ENCODE peak calls at places on chromosomes 11 and 22, in eight cellular contexts. Q, A, I, W, X, R, B and U are unnamed samples. For H3K36me3, the result is how much of the 10 kb centered on the place peaks cover.

GRCh38 chr22:29689872-29690213 is 30.0 kb upstream of the CABP7 start:
- DNase-seq in A (peak), X (peak), B (peak), R (no peak), I (peak), Q (no peak), W (peak), U (no peak)

GRCh38 chr11:102138223-102138622 is 28.0 kb downstream of the YAP1 start:
- DNase-seq in I (no peak), A (no peak), X (no peak), W (no peak), Q (no peak), B (no peak), R (no peak), U (no peak)

GRCh38 chr22:31926969-31927368 is 17.4 kb upstream of the YWHAH start:
- DNase-seq in I (no peak), Q (no peak), R (peak), B (no peak), W (no peak), A (no peak), X (peak), U (no peak)

GRCh38 chr11:34907934-34908593 is 8.1 kb downstream of the APIP start:
- DNase-seq in Q (no peak), B (no peak), X (no peak), A (no peak), R (no peak), I (no peak), W (no peak), U (no peak)

GRCh38 chr22:36563444-36563843 is 34.5 kb upstream of the EIF3D start:
- DNase-seq in W (no peak), A (no peak), X (no peak), R (no peak), I (no peak), Q (no peak), B (no peak), U (no peak)

GRCh38 chr11:120536091-120536796 is 24.7 kb downstream of the GRIK4 start:
- DNase-seq in R (no peak), B (no peak), A (no peak), I (no peak), X (no peak), Q (no peak), W (no peak), U (no peak)

GRCh38 chr22:20438066-20438677 is 547 bp upstream of the SCARF2 start:
- DNase-seq in B (peak), W (no peak), X (peak), I (no peak), A (no peak), Q (no peak), R (peak), U (no peak)

GRCh38 chr11:44110231-44110679 is 14.8 kb downstream of the EXT2 start:
- DNase-seq in I (peak), X (peak), W (peak), R (no peak), B (peak), A (peak), Q (no peak), U (no peak)

GRCh38 chr11:12182650-12183511 is 72.5 kb downstream of the MICAL2 start:
- DNase-seq in Q (no peak), A (no peak), I (no peak), B (peak), W (peak), R (peak), X (no peak), U (no peak)

GRCh38 chr11:67504950-67505561 is at the start of gene PITPNM1:
- DNase-seq in I (peak), A (peak), Q (peak), B (peak), R (peak), X (peak), W (peak), U (no peak)

GRCh38 chr11:78244546-78245315 is 56.0 kb downstream of the USP35 start:
- DNase-seq in R (no peak), A (no peak), B (no peak), I (no peak), Q (no peak), X (no peak), W (no peak), U (no peak)

GRCh38 chr11:87832216-87832615 is 343.0 kb downstream of the RAB38 start:
- DNase-seq in B (no peak), A (no peak), R (no peak), W (no peak), I (no peak), X (no peak), Q (no peak), U (no peak)

GRCh38 chr11:44575288-44575672 is 9.8 kb downstream of the CD82 start:
- DNase-seq in R (peak), I (no peak), X (no peak), Q (no peak), B (no peak), A (no peak), W (no peak), U (no peak)

GRCh38 chr11:94423467-94423866 is 22.2 kb upstream of the GPR83 start:
- DNase-seq in X (no peak), A (no peak), W (no peak), B (peak), R (peak), I (no peak), Q (no peak), U (no peak)
- H3K36me3 ChIP-seq in X (under half), A (under half), W (under half), B (under half), R (under half), I (under half), Q (under half), U (under half)

GRCh38 chr11:85961930-85962363 is 106.8 kb downstream of the CCDC83 start:
- DNase-seq in W (no peak), R (no peak), X (no peak), B (no peak), Q (no peak), I (no peak), A (no peak), U (no peak)
- H3K36me3 ChIP-seq in W (half or more), R (under half), X (under half), B (under half), Q (half or more), I (under half), A (half or more), U (under half)

DNA sequence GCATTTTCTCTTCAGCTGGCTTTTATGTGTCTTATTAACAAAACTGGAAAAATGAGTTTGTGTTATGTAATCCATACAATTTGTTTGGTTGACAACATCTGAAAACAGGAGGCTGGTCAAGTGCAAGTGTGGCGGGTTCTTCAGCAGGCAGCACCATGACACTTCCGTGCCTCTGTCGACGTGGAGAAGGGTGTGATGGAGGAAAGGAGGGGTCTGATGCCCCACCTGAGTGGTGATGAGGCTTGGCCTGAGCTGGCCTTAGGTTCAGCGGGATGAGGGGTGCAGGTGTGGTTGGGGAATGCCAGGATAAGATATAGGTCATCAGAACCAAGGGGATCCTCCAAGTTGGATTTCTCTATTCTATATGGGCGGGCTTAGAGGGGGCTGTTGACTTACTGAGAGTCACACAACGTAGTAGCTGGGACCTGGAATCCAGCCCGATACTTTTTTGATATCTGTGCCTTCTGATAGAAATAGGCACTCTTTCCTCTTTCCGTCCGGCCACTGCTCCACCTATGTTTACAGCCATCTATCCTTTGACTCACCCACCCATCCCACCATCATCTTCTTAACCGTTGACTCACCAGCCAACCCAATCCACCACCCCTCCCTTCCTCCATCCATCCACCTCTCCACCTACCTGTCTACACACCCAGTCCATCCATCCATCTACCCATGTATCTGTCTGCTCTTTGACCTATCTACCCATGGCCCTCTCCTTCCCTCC is 29.0 kb downstream of the SHANK3 start:
- DNase-seq in W (no peak), R (peak), A (no peak), I (no peak), B (no peak), X (no peak), Q (no peak), U (no peak)
- H3K36me3 ChIP-seq in W (under half), R (under half), A (under half), I (under half), B (under half), X (under half), Q (under half), U (under half)

GRCh38 chr11:73866586-73866996 is 10.1 kb downstream of the COA4 start:
- DNase-seq in W (no peak), R (no peak), I (peak), X (no peak), B (no peak), Q (peak), A (no peak), U (no peak)
- H3K36me3 ChIP-seq in W (half or more), R (under half), I (under half), X (under half), B (under half), Q (under half), A (under half), U (under half)

GRCh38 chr11:47778878-47779483 is 11.8 kb upstream of the FNBP4 start:
- DNase-seq in I (no peak), A (no peak), B (no peak), X (no peak), R (no peak), W (no peak), Q (no peak), U (no peak)
- H3K36me3 ChIP-seq in I (half or more), A (half or more), B (half or more), X (half or more), R (under half), W (half or more), Q (under half), U (under half)

GRCh38 chr11:130909650-130910049 is 6.6 kb downstream of the SNX19 start:
- DNase-seq in R (no peak), B (no peak), W (no peak), A (no peak), Q (no peak), I (no peak), X (no peak), U (no peak)
- H3K36me3 ChIP-seq in R (under half), B (half or more), W (half or more), A (half or more), Q (half or more), I (under half), X (under half), U (under half)

GRCh38 chr11:76542436-76542835 is 97.6 kb downstream of the EMSY start:
- DNase-seq in X (no peak), I (no peak), B (no peak), W (no peak), Q (no peak), R (no peak), A (no peak), U (no peak)

DNA sequence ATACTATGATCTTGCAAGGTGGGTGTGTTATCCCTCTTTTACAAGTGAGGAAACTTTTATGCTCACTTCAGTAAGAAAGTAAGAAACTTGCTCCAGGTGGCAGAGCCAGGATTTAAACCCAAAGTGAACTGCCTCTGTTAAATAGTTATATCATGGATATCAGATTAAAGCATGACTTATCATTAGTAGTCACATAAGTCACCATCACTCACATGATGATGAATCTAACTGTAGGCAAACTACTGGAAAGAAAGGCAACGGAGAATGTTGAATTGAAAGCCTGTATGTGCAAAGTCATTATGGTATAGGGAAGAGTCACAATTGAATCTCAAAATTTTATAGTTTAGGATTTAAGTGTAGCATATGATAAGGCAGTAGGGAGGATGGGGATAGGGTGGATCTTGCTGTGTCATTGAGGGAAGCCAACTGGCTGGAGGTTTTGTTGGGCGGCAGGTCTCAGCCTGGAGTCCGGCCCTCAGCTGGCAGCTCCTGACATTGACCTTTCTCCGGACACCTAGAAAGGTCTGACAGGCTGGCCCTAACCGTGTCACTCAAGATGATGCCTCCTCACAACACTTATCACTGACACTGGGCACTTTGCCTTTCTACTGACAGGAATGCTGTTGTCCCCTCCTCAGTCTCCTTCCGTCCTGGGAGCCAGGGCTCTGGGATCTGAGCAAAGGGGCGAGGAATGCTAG is 98.3 kb downstream of the EMSY start:
- DNase-seq in X (no peak), Q (no peak), R (no peak), I (no peak), W (no peak), A (no peak), B (no peak), U (no peak)
- H3K36me3 ChIP-seq in X (under half), Q (half or more), R (under half), I (half or more), W (half or more), A (half or more), B (under half), U (under half)